ENCODE peak calls at places on chromosome 5, in six cellular contexts. L, C, G, F, B and V are unnamed samples.

GRCh38 chr5:135251099-135251498 is 147.9 kb downstream of the MACROH2A1 start:
- ATAC-seq in F (no peak), G (no peak), C (no peak), L (no peak), B (no peak), V (no peak)

GRCh38 chr5:97000391-97000790 is 64.5 kb downstream of the LNPEP start:
- ATAC-seq in L (no peak), C (no peak), F (no peak), G (no peak), B (no peak), V (no peak)

GRCh38 chr5:59317023-59317771 is 576.3 kb downstream of the PDE4D start:
- ATAC-seq in B (peak), C (no peak), G (peak), F (peak), L (no peak), V (peak)

GRCh38 chr5:140295414-140295813 is 7.5 kb downstream of the PFDN1 start:
- ATAC-seq in L (no peak), C (no peak), B (no peak), G (peak), F (no peak), V (peak)

GRCh38 chr5:65640240-65640639 is 15.4 kb downstream of the SHLD3 start:
- ATAC-seq in G (no peak), C (no peak), B (no peak), L (no peak), F (no peak), V (no peak)

GRCh38 chr5:36323926-36324781 is 22.5 kb upstream of the RANBP3L start:
- ATAC-seq in C (no peak), L (no peak), B (no peak), F (no peak), G (peak), V (peak)

GRCh38 chr5:174098694-174099093 is 53.2 kb downstream of the NSG2 start:
- ATAC-seq in L (no peak), B (no peak), G (no peak), C (no peak), F (no peak), V (no peak)

GRCh38 chr5:149141957-149142851 is 911 bp downstream of the ABLIM3 start:
- ATAC-seq in G (peak), C (no peak), L (no peak), B (no peak), F (peak), V (peak)

GRCh38 chr5:37791321-37791720 is 48.5 kb downstream of the GDNF start:
- ATAC-seq in G (no peak), F (no peak), C (no peak), B (no peak), L (no peak), V (no peak)

GRCh38 chr5:58717303-58718012 is 134.6 kb downstream of the RAB3C start:
- ATAC-seq in C (no peak), L (no peak), B (no peak), G (no peak), F (peak), V (no peak)

GRCh38 chr5:163649522-163649921 is 144.1 kb downstream of the MAT2B start:
- ATAC-seq in L (no peak), G (no peak), B (no peak), C (no peak), F (no peak), V (no peak)

GRCh38 chr5:44603496-44604272 is 205.1 kb upstream of the MRPS30 start:
- ATAC-seq in G (no peak), F (peak), L (no peak), B (no peak), C (no peak), V (no peak)

GRCh38 chr5:88304356-88304755 is 35.7 kb upstream of the TMEM161B start:
- ATAC-seq in B (no peak), C (no peak), F (peak), L (no peak), G (no peak), V (no peak)

GRCh38 chr5:124528838-124529237 is 217.6 kb downstream of the ZNF608 start:
- ATAC-seq in F (no peak), L (no peak), B (peak), G (no peak), C (no peak), V (no peak)

GRCh38 chr5:28269978-28270377 is 1231.6 kb upstream of the CDH9 start:
- ATAC-seq in L (no peak), G (no peak), B (no peak), F (no peak), C (no peak), V (no peak)

GRCh38 chr5:23411200-23411599 is 96.2 kb upstream of the PRDM9 start:
- ATAC-seq in G (no peak), B (no peak), F (no peak), L (no peak), C (no peak), V (no peak)

GRCh38 chr5:115457985-115458384 is 86.6 kb downstream of the FEM1C start:
- ATAC-seq in C (no peak), L (no peak), G (no peak), B (no peak), F (peak), V (no peak)

GRCh38 chr5:113278976-113279375 is 155.8 kb downstream of the TSSK1B start:
- ATAC-seq in F (no peak), G (no peak), C (no peak), L (no peak), B (peak), V (no peak)

GRCh38 chr5:154211611-154212390 is 21.3 kb downstream of the GALNT10 start:
- ATAC-seq in L (no peak), C (no peak), B (peak), G (no peak), F (no peak), V (no peak)

GRCh38 chr5:114949001-114949400 is 220.7 kb downstream of the TRIM36 start:
- ATAC-seq in G (no peak), C (no peak), B (no peak), L (no peak), F (no peak), V (no peak)

GRCh38 chr5:14218480-14218879 is 75.3 kb downstream of the TRIO start:
- ATAC-seq in L (no peak), F (peak), B (peak), C (no peak), G (no peak), V (no peak)

GRCh38 chr5:10595305-10595677 is 31.4 kb downstream of the ANKRD33B start:
- ATAC-seq in C (no peak), G (no peak), B (peak), F (no peak), L (no peak), V (peak)

GRCh38 chr5:37751227-37751626 is 88.6 kb downstream of the GDNF start:
- ATAC-seq in F (no peak), G (no peak), L (no peak), C (no peak), B (no peak), V (no peak)

GRCh38 chr5:95725071-95725820 is 5.9 kb upstream of the RHOBTB3 start:
- ATAC-seq in C (no peak), G (no peak), F (no peak), B (no peak), L (no peak), V (no peak)

GRCh38 chr5:20972419-20972925 is 984.5 kb upstream of the CDH18 start:
- ATAC-seq in G (peak), F (peak), L (no peak), C (no peak), B (peak), V (peak)

GRCh38 chr5:149782018-149782899 is 52.1 kb downstream of the PPARGC1B start:
- ATAC-seq in L (no peak), G (peak), B (no peak), F (no peak), C (no peak), V (no peak)

GRCh38 chr5:135243194-135244191 is 155.5 kb downstream of the MACROH2A1 start:
- ATAC-seq in C (no peak), L (no peak), B (no peak), F (no peak), G (peak), V (peak)

GRCh38 chr5:52909192-52909591 is 80.0 kb upstream of the ITGA2 start:
- ATAC-seq in C (no peak), F (no peak), L (no peak), G (no peak), B (no peak), V (no peak)

GRCh38 chr5:35415305-35415704 is 185.0 kb upstream of the PRLR start:
- ATAC-seq in L (no peak), G (no peak), C (no peak), B (no peak), F (no peak), V (no peak)